ENCODE peak calls at places on chromosome 21, in ten cellular contexts. One of them, this sample, is unnamed.
A peak's percentile ranks its signal among the peaks of the same experiment; 100 is the strongest.

GRCh38 chr21:17114019-17114418 is 398.8 kb upstream of the CXADR start:
- DNase-seq in GM12864: no peak
- DNase-seq in amniotic stem cell: no peak
- DNase-seq in activated CD4-positive, alpha-beta T cell treated with anti-CD3 and anti-CD28 coated beads for 1 hour: no peak
- DNase-seq in brain microvascular endothelial cell: no peak
- DNase-seq in activated CD4-positive, CD25-positive, alpha-beta regulatory T cell treated with anti-CD3 and anti-CD28 coated beads, Interleukin-2, amount 50 U/mL, for 72 hours: no peak
- DNase-seq in stimulated activated CD4-positive, alpha-beta T cell treated with anti-CD3 and anti-CD28 coated beads, TNF-alpha, amount 100 ng/mL, for 24 hours: no peak
- DNase-seq in PC-3: no peak
- DNase-seq in AML-193: no peak
- DNase-seq in myocyte: no peak
- DNase-seq in this sample: no peak

GRCh38 chr21:31218830-31219608 is 125.0 kb downstream of the TIAM1 start:
- DNase-seq in GM12864: no peak
- DNase-seq in amniotic stem cell: no peak
- DNase-seq in activated CD4-positive, alpha-beta T cell treated with anti-CD3 and anti-CD28 coated beads for 1 hour: no peak
- DNase-seq in brain microvascular endothelial cell: no peak
- DNase-seq in activated CD4-positive, CD25-positive, alpha-beta regulatory T cell treated with anti-CD3 and anti-CD28 coated beads, Interleukin-2, amount 50 U/mL, for 72 hours: no peak
- DNase-seq in stimulated activated CD4-positive, alpha-beta T cell treated with anti-CD3 and anti-CD28 coated beads, TNF-alpha, amount 100 ng/mL, for 24 hours: no peak
- DNase-seq in PC-3: peak; percentile 97
- DNase-seq in AML-193: no peak
- DNase-seq in myocyte: peak; percentile 65
- DNase-seq in this sample: peak; percentile 37

GRCh38 chr21:20996421-20997307 is 1.5 kb upstream of the NCAM2 start:
- DNase-seq in GM12864: no peak
- DNase-seq in amniotic stem cell: no peak
- DNase-seq in activated CD4-positive, alpha-beta T cell treated with anti-CD3 and anti-CD28 coated beads for 1 hour: no peak
- DNase-seq in brain microvascular endothelial cell: no peak
- DNase-seq in activated CD4-positive, CD25-positive, alpha-beta regulatory T cell treated with anti-CD3 and anti-CD28 coated beads, Interleukin-2, amount 50 U/mL, for 72 hours: no peak
- DNase-seq in stimulated activated CD4-positive, alpha-beta T cell treated with anti-CD3 and anti-CD28 coated beads, TNF-alpha, amount 100 ng/mL, for 24 hours: no peak
- DNase-seq in PC-3: peak; percentile 48
- DNase-seq in AML-193: no peak
- DNase-seq in myocyte: no peak
- DNase-seq in this sample: no peak

GRCh38 chr21:22885079-22885478 is 1886.9 kb downstream of the NCAM2 start:
- DNase-seq in GM12864: no peak
- DNase-seq in amniotic stem cell: no peak
- DNase-seq in activated CD4-positive, alpha-beta T cell treated with anti-CD3 and anti-CD28 coated beads for 1 hour: no peak
- DNase-seq in brain microvascular endothelial cell: no peak
- DNase-seq in activated CD4-positive, CD25-positive, alpha-beta regulatory T cell treated with anti-CD3 and anti-CD28 coated beads, Interleukin-2, amount 50 U/mL, for 72 hours: no peak
- DNase-seq in stimulated activated CD4-positive, alpha-beta T cell treated with anti-CD3 and anti-CD28 coated beads, TNF-alpha, amount 100 ng/mL, for 24 hours: no peak
- DNase-seq in PC-3: peak; percentile 92
- DNase-seq in AML-193: no peak
- DNase-seq in myocyte: no peak
- DNase-seq in this sample: no peak

GRCh38 chr21:38434913-38435533 is 63.3 kb downstream of the ERG start:
- DNase-seq in GM12864: no peak
- DNase-seq in amniotic stem cell: no peak
- DNase-seq in activated CD4-positive, alpha-beta T cell treated with anti-CD3 and anti-CD28 coated beads for 1 hour: no peak
- DNase-seq in brain microvascular endothelial cell: peak; percentile 81
- DNase-seq in activated CD4-positive, CD25-positive, alpha-beta regulatory T cell treated with anti-CD3 and anti-CD28 coated beads, Interleukin-2, amount 50 U/mL, for 72 hours: no peak
- DNase-seq in stimulated activated CD4-positive, alpha-beta T cell treated with anti-CD3 and anti-CD28 coated beads, TNF-alpha, amount 100 ng/mL, for 24 hours: no peak
- DNase-seq in PC-3: peak; percentile 25
- DNase-seq in AML-193: no peak
- DNase-seq in myocyte: peak; percentile 89
- DNase-seq in this sample: peak; percentile 68

GRCh38 chr21:39141502-39141901 is 41.7 kb downstream of the PSMG1 start:
- DNase-seq in GM12864: no peak
- DNase-seq in amniotic stem cell: no peak
- DNase-seq in activated CD4-positive, alpha-beta T cell treated with anti-CD3 and anti-CD28 coated beads for 1 hour: no peak
- DNase-seq in brain microvascular endothelial cell: no peak
- DNase-seq in activated CD4-positive, CD25-positive, alpha-beta regulatory T cell treated with anti-CD3 and anti-CD28 coated beads, Interleukin-2, amount 50 U/mL, for 72 hours: no peak
- DNase-seq in stimulated activated CD4-positive, alpha-beta T cell treated with anti-CD3 and anti-CD28 coated beads, TNF-alpha, amount 100 ng/mL, for 24 hours: no peak
- DNase-seq in PC-3: no peak
- DNase-seq in AML-193: no peak
- DNase-seq in myocyte: peak; percentile 25
- DNase-seq in this sample: peak; percentile 49

GRCh38 chr21:45327458-45328197 is 39.9 kb upstream of the POFUT2 start:
- DNase-seq in GM12864: no peak
- DNase-seq in amniotic stem cell: no peak
- DNase-seq in activated CD4-positive, alpha-beta T cell treated with anti-CD3 and anti-CD28 coated beads for 1 hour: no peak
- DNase-seq in brain microvascular endothelial cell: no peak
- DNase-seq in activated CD4-positive, CD25-positive, alpha-beta regulatory T cell treated with anti-CD3 and anti-CD28 coated beads, Interleukin-2, amount 50 U/mL, for 72 hours: no peak
- DNase-seq in stimulated activated CD4-positive, alpha-beta T cell treated with anti-CD3 and anti-CD28 coated beads, TNF-alpha, amount 100 ng/mL, for 24 hours: no peak
- DNase-seq in PC-3: no peak
- DNase-seq in AML-193: no peak
- DNase-seq in myocyte: no peak
- DNase-seq in this sample: no peak

GRCh38 chr21:38768385-38769071 is 37.2 kb upstream of the ETS2 start:
- DNase-seq in GM12864: no peak
- DNase-seq in amniotic stem cell: peak; percentile 79
- DNase-seq in activated CD4-positive, alpha-beta T cell treated with anti-CD3 and anti-CD28 coated beads for 1 hour: no peak
- DNase-seq in brain microvascular endothelial cell: peak; percentile 92
- DNase-seq in activated CD4-positive, CD25-positive, alpha-beta regulatory T cell treated with anti-CD3 and anti-CD28 coated beads, Interleukin-2, amount 50 U/mL, for 72 hours: peak; percentile 36
- DNase-seq in stimulated activated CD4-positive, alpha-beta T cell treated with anti-CD3 and anti-CD28 coated beads, TNF-alpha, amount 100 ng/mL, for 24 hours: peak; percentile 49
- DNase-seq in PC-3: peak; percentile 17
- DNase-seq in AML-193: no peak
- DNase-seq in myocyte: peak; percentile 22
- DNase-seq in this sample: peak; percentile 45

GRCh38 chr21:19322360-19322759 is 918.8 kb upstream of the TMPRSS15 start:
- DNase-seq in GM12864: no peak
- DNase-seq in amniotic stem cell: no peak
- DNase-seq in activated CD4-positive, alpha-beta T cell treated with anti-CD3 and anti-CD28 coated beads for 1 hour: no peak
- DNase-seq in brain microvascular endothelial cell: no peak
- DNase-seq in activated CD4-positive, CD25-positive, alpha-beta regulatory T cell treated with anti-CD3 and anti-CD28 coated beads, Interleukin-2, amount 50 U/mL, for 72 hours: no peak
- DNase-seq in stimulated activated CD4-positive, alpha-beta T cell treated with anti-CD3 and anti-CD28 coated beads, TNF-alpha, amount 100 ng/mL, for 24 hours: no peak
- DNase-seq in PC-3: peak; percentile 35
- DNase-seq in AML-193: no peak
- DNase-seq in myocyte: no peak
- DNase-seq in this sample: no peak

GRCh38 chr21:15059397-15059796 is 5.4 kb downstream of the NRIP1 start:
- DNase-seq in GM12864: no peak
- DNase-seq in amniotic stem cell: no peak
- DNase-seq in activated CD4-positive, alpha-beta T cell treated with anti-CD3 and anti-CD28 coated beads for 1 hour: no peak
- DNase-seq in brain microvascular endothelial cell: no peak
- DNase-seq in activated CD4-positive, CD25-positive, alpha-beta regulatory T cell treated with anti-CD3 and anti-CD28 coated beads, Interleukin-2, amount 50 U/mL, for 72 hours: no peak
- DNase-seq in stimulated activated CD4-positive, alpha-beta T cell treated with anti-CD3 and anti-CD28 coated beads, TNF-alpha, amount 100 ng/mL, for 24 hours: no peak
- DNase-seq in PC-3: no peak
- DNase-seq in AML-193: no peak
- DNase-seq in myocyte: no peak
- DNase-seq in this sample: no peak

GRCh38 chr21:37032877-37033471 is 26.5 kb downstream of the RIPPLY3 start:
- DNase-seq in GM12864: no peak
- DNase-seq in amniotic stem cell: peak; percentile 26
- DNase-seq in activated CD4-positive, alpha-beta T cell treated with anti-CD3 and anti-CD28 coated beads for 1 hour: no peak
- DNase-seq in brain microvascular endothelial cell: peak; percentile 76
- DNase-seq in activated CD4-positive, CD25-positive, alpha-beta regulatory T cell treated with anti-CD3 and anti-CD28 coated beads, Interleukin-2, amount 50 U/mL, for 72 hours: no peak
- DNase-seq in stimulated activated CD4-positive, alpha-beta T cell treated with anti-CD3 and anti-CD28 coated beads, TNF-alpha, amount 100 ng/mL, for 24 hours: no peak
- DNase-seq in PC-3: peak; percentile 92
- DNase-seq in AML-193: no peak
- DNase-seq in myocyte: peak; percentile 57
- DNase-seq in this sample: peak; percentile 67

GRCh38 chr21:14916676-14917141 is 148.1 kb downstream of the NRIP1 start:
- DNase-seq in GM12864: no peak
- DNase-seq in amniotic stem cell: no peak
- DNase-seq in activated CD4-positive, alpha-beta T cell treated with anti-CD3 and anti-CD28 coated beads for 1 hour: no peak
- DNase-seq in brain microvascular endothelial cell: peak; percentile 71
- DNase-seq in activated CD4-positive, CD25-positive, alpha-beta regulatory T cell treated with anti-CD3 and anti-CD28 coated beads, Interleukin-2, amount 50 U/mL, for 72 hours: no peak
- DNase-seq in stimulated activated CD4-positive, alpha-beta T cell treated with anti-CD3 and anti-CD28 coated beads, TNF-alpha, amount 100 ng/mL, for 24 hours: no peak
- DNase-seq in PC-3: peak; percentile 91
- DNase-seq in AML-193: no peak
- DNase-seq in myocyte: no peak
- DNase-seq in this sample: no peak

GRCh38 chr21:26945916-26946315 is 21.0 kb downstream of the ADAMTS5 start:
- DNase-seq in GM12864: no peak
- DNase-seq in amniotic stem cell: no peak
- DNase-seq in activated CD4-positive, alpha-beta T cell treated with anti-CD3 and anti-CD28 coated beads for 1 hour: no peak
- DNase-seq in brain microvascular endothelial cell: no peak
- DNase-seq in activated CD4-positive, CD25-positive, alpha-beta regulatory T cell treated with anti-CD3 and anti-CD28 coated beads, Interleukin-2, amount 50 U/mL, for 72 hours: no peak
- DNase-seq in stimulated activated CD4-positive, alpha-beta T cell treated with anti-CD3 and anti-CD28 coated beads, TNF-alpha, amount 100 ng/mL, for 24 hours: no peak
- DNase-seq in PC-3: no peak
- DNase-seq in AML-193: no peak
- DNase-seq in myocyte: peak; percentile 68
- DNase-seq in this sample: peak; percentile 35

GRCh38 chr21:43778469-43779335 is 2.6 kb upstream of the CSTB start:
- DNase-seq in GM12864: no peak
- DNase-seq in amniotic stem cell: no peak
- DNase-seq in activated CD4-positive, alpha-beta T cell treated with anti-CD3 and anti-CD28 coated beads for 1 hour: no peak
- DNase-seq in brain microvascular endothelial cell: no peak
- DNase-seq in activated CD4-positive, CD25-positive, alpha-beta regulatory T cell treated with anti-CD3 and anti-CD28 coated beads, Interleukin-2, amount 50 U/mL, for 72 hours: no peak
- DNase-seq in stimulated activated CD4-positive, alpha-beta T cell treated with anti-CD3 and anti-CD28 coated beads, TNF-alpha, amount 100 ng/mL, for 24 hours: no peak
- DNase-seq in PC-3: peak; percentile 97
- DNase-seq in AML-193: no peak
- DNase-seq in myocyte: no peak
- DNase-seq in this sample: no peak

GRCh38 chr21:38806153-38806941 is 618 bp downstream of the ETS2 start:
- DNase-seq in GM12864: no peak
- DNase-seq in amniotic stem cell: no peak
- DNase-seq in activated CD4-positive, alpha-beta T cell treated with anti-CD3 and anti-CD28 coated beads for 1 hour: peak; percentile 16
- DNase-seq in brain microvascular endothelial cell: no peak
- DNase-seq in activated CD4-positive, CD25-positive, alpha-beta regulatory T cell treated with anti-CD3 and anti-CD28 coated beads, Interleukin-2, amount 50 U/mL, for 72 hours: peak; percentile 40
- DNase-seq in stimulated activated CD4-positive, alpha-beta T cell treated with anti-CD3 and anti-CD28 coated beads, TNF-alpha, amount 100 ng/mL, for 24 hours: no peak
- DNase-seq in PC-3: no peak
- DNase-seq in AML-193: no peak
- DNase-seq in myocyte: peak; percentile 29
- DNase-seq in this sample: no peak

GRCh38 chr21:15533618-15534017 is 196.2 kb upstream of the USP25 start:
- DNase-seq in GM12864: no peak
- DNase-seq in amniotic stem cell: no peak
- DNase-seq in activated CD4-positive, alpha-beta T cell treated with anti-CD3 and anti-CD28 coated beads for 1 hour: no peak
- DNase-seq in brain microvascular endothelial cell: no peak
- DNase-seq in activated CD4-positive, CD25-positive, alpha-beta regulatory T cell treated with anti-CD3 and anti-CD28 coated beads, Interleukin-2, amount 50 U/mL, for 72 hours: no peak
- DNase-seq in stimulated activated CD4-positive, alpha-beta T cell treated with anti-CD3 and anti-CD28 coated beads, TNF-alpha, amount 100 ng/mL, for 24 hours: no peak
- DNase-seq in PC-3: no peak
- DNase-seq in AML-193: no peak
- DNase-seq in myocyte: no peak
- DNase-seq in this sample: no peak

GRCh38 chr21:26142363-26142762 is 28.2 kb downstream of the APP start:
- DNase-seq in GM12864: no peak
- DNase-seq in amniotic stem cell: no peak
- DNase-seq in activated CD4-positive, alpha-beta T cell treated with anti-CD3 and anti-CD28 coated beads for 1 hour: no peak
- DNase-seq in brain microvascular endothelial cell: no peak
- DNase-seq in activated CD4-positive, CD25-positive, alpha-beta regulatory T cell treated with anti-CD3 and anti-CD28 coated beads, Interleukin-2, amount 50 U/mL, for 72 hours: no peak
- DNase-seq in stimulated activated CD4-positive, alpha-beta T cell treated with anti-CD3 and anti-CD28 coated beads, TNF-alpha, amount 100 ng/mL, for 24 hours: no peak
- DNase-seq in PC-3: no peak
- DNase-seq in AML-193: no peak
- DNase-seq in myocyte: no peak
- DNase-seq in this sample: no peak

GRCh38 chr21:38266732-38267131 is 9.9 kb downstream of the KCNJ15 start:
- DNase-seq in GM12864: no peak
- DNase-seq in amniotic stem cell: no peak
- DNase-seq in activated CD4-positive, alpha-beta T cell treated with anti-CD3 and anti-CD28 coated beads for 1 hour: no peak
- DNase-seq in brain microvascular endothelial cell: no peak
- DNase-seq in activated CD4-positive, CD25-positive, alpha-beta regulatory T cell treated with anti-CD3 and anti-CD28 coated beads, Interleukin-2, amount 50 U/mL, for 72 hours: no peak
- DNase-seq in stimulated activated CD4-positive, alpha-beta T cell treated with anti-CD3 and anti-CD28 coated beads, TNF-alpha, amount 100 ng/mL, for 24 hours: no peak
- DNase-seq in PC-3: peak; percentile 60
- DNase-seq in AML-193: no peak
- DNase-seq in myocyte: peak; percentile 42
- DNase-seq in this sample: peak; percentile 74

GRCh38 chr21:28771790-28772501 is 220.7 kb downstream of the LTN1 start:
- DNase-seq in GM12864: no peak
- DNase-seq in amniotic stem cell: peak; percentile 42
- DNase-seq in activated CD4-positive, alpha-beta T cell treated with anti-CD3 and anti-CD28 coated beads for 1 hour: no peak
- DNase-seq in brain microvascular endothelial cell: peak; percentile 66
- DNase-seq in activated CD4-positive, CD25-positive, alpha-beta regulatory T cell treated with anti-CD3 and anti-CD28 coated beads, Interleukin-2, amount 50 U/mL, for 72 hours: no peak
- DNase-seq in stimulated activated CD4-positive, alpha-beta T cell treated with anti-CD3 and anti-CD28 coated beads, TNF-alpha, amount 100 ng/mL, for 24 hours: no peak
- DNase-seq in PC-3: peak; percentile 65
- DNase-seq in AML-193: no peak
- DNase-seq in myocyte: peak; percentile 82
- DNase-seq in this sample: peak; percentile 43

This sample was measured in AG08395.